ENCODE peak calls at places on chromosome 6, in eight cellular contexts. W is testis, K is suprapubic skin, E is prostate gland, Q is body of pancreas, G is A549, T is uterus, J is endothelial cell of umbilical vein. U is an unnamed sample.

GRCh38 chr6:139764498-139764986 is 390.1 kb upstream of the CITED2 start:
- DNase-seq in G (peak), E (no peak), J (peak), K (no peak), T (peak), Q (peak), W (no peak), U (peak)

GRCh38 chr6:157831424-157832249 is 8.6 kb downstream of the SNX9 start:
- DNase-seq in W (no peak), K (no peak), J (no peak), E (no peak), T (no peak), G (no peak), Q (no peak), U (peak)

GRCh38 chr6:27688014-27688586 is 215.2 kb upstream of the ZNF184 start:
- DNase-seq in E (peak), J (peak), K (peak), W (peak), Q (peak), T (peak), G (peak), U (peak)

GRCh38 chr6:157034433-157035230 is 257.5 kb downstream of the ARID1B start:
- DNase-seq in G (peak), J (peak), E (no peak), K (no peak), T (no peak), Q (no peak), W (no peak), U (no peak)

GRCh38 chr6:167733740-167734661 is 92.7 kb upstream of the AFDN start:
- DNase-seq in E (peak), W (peak), J (peak), T (no peak), K (peak), G (no peak), Q (peak), U (no peak)

GRCh38 chr6:39755231-39755630 is 30.0 kb upstream of the KIF6 start:
- DNase-seq in J (no peak), E (no peak), Q (no peak), G (no peak), K (no peak), T (no peak), W (no peak), U (no peak)

GRCh38 chr6:43935921-43936320 is 165.9 kb downstream of the VEGFA start:
- DNase-seq in G (no peak), K (no peak), Q (no peak), E (no peak), T (no peak), J (no peak), W (no peak), U (no peak)

GRCh38 chr6:128882991-128883571 is at the start of gene LAMA2:
- DNase-seq in J (peak), T (peak), E (peak), Q (peak), G (no peak), K (peak), W (peak), U (peak)

GRCh38 chr6:43608310-43608763 is 20.7 kb downstream of the GTPBP2 start:
- DNase-seq in E (peak), W (peak), Q (peak), K (peak), J (peak), G (peak), T (peak), U (peak)

GRCh38 chr6:27209659-27210269 is 37.7 kb upstream of the PRSS16 start:
- DNase-seq in J (no peak), E (no peak), Q (no peak), K (no peak), W (no peak), G (no peak), T (no peak), U (no peak)

GRCh38 chr6:7559651-7560385 is 18.3 kb downstream of the DSP start:
- DNase-seq in E (peak), K (no peak), G (no peak), Q (peak), T (no peak), W (no peak), J (no peak), U (no peak)

GRCh38 chr6:155495011-155495768 is 39.6 kb upstream of the NOX3 start:
- DNase-seq in K (no peak), J (peak), T (peak), G (no peak), E (no peak), Q (peak), W (peak), U (peak)

GRCh38 chr6:6376845-6377244 is 56.4 kb upstream of the F13A1 start:
- DNase-seq in E (no peak), J (no peak), K (no peak), T (no peak), W (no peak), G (no peak), Q (no peak), U (no peak)

GRCh38 chr6:3405679-3406078 is 51.2 kb downstream of the SLC22A23 start:
- DNase-seq in K (no peak), J (no peak), Q (no peak), E (no peak), W (no peak), G (no peak), T (no peak), U (no peak)

GRCh38 chr6:124958759-124959354 is 3.4 kb upstream of the RNF217 start:
- DNase-seq in T (no peak), G (no peak), E (no peak), J (peak), Q (no peak), K (no peak), W (no peak), U (no peak)

GRCh38 chr6:35496036-35496850 is 636 bp downstream of the TEAD3 start:
- DNase-seq in W (no peak), T (peak), K (peak), J (no peak), Q (peak), E (no peak), G (peak), U (peak)

GRCh38 chr6:129500958-129501381 is 209.0 kb downstream of the ARHGAP18 start:
- DNase-seq in Q (no peak), J (peak), K (no peak), T (no peak), G (peak), W (no peak), E (no peak), U (no peak)

GRCh38 chr6:5341845-5342244 is 80.5 kb downstream of the FARS2 start:
- DNase-seq in Q (no peak), G (no peak), J (no peak), T (no peak), K (no peak), E (no peak), W (no peak), U (no peak)

GRCh38 chr6:116528800-116529199 is 16.7 kb downstream of the TRAPPC3L start:
- DNase-seq in K (no peak), E (no peak), G (no peak), J (peak), T (no peak), W (no peak), Q (no peak), U (no peak)

GRCh38 chr6:127403636-127404035 is 55.6 kb downstream of the KIAA0408 start:
- DNase-seq in W (no peak), J (no peak), Q (no peak), K (no peak), E (no peak), G (no peak), T (no peak), U (no peak)

GRCh38 chr6:151690768-151691562 is 116.5 kb upstream of the ESR1 start:
- DNase-seq in J (no peak), K (no peak), E (no peak), Q (peak), T (no peak), W (peak), G (no peak), U (no peak)

GRCh38 chr6:44001318-44001868 is 125.9 kb downstream of the MRPL14 start:
- DNase-seq in T (no peak), J (peak), Q (no peak), G (no peak), W (no peak), K (peak), E (no peak), U (no peak)

GRCh38 chr6:151388997-151389639 is 2.2 kb downstream of the ZBTB2 start:
- DNase-seq in E (no peak), G (no peak), T (no peak), Q (no peak), W (no peak), K (no peak), J (no peak), U (no peak)

GRCh38 chr6:119881416-119881815 is 531.9 kb upstream of the MAN1A1 start:
- DNase-seq in K (no peak), Q (no peak), E (no peak), T (no peak), W (no peak), G (no peak), J (no peak), U (no peak)

GRCh38 chr6:166584813-166585429 is 1.6 kb downstream of the RAMACL start:
- DNase-seq in J (no peak), W (no peak), G (no peak), Q (no peak), E (no peak), T (no peak), K (no peak), U (no peak)

GRCh38 chr6:97440590-97441176 is 157.7 kb upstream of the MMS22L start:
- DNase-seq in T (no peak), E (no peak), J (peak), Q (no peak), K (no peak), G (peak), W (peak), U (no peak)

GRCh38 chr6:159948199-159948598 is 20.7 kb upstream of the IGF2R start:
- DNase-seq in T (no peak), K (no peak), E (no peak), J (no peak), G (no peak), Q (no peak), W (no peak), U (no peak)

GRCh38 chr6:93562566-93562965 is 143.2 kb upstream of the EPHA7 start:
- DNase-seq in T (no peak), G (no peak), K (no peak), W (no peak), E (no peak), J (no peak), Q (no peak), U (no peak)

GRCh38 chr6:43368517-43369160 is 808 bp downstream of the ZNF318 start:
- DNase-seq in K (peak), Q (peak), J (peak), G (peak), E (peak), W (peak), T (peak), U (peak)

GRCh38 chr6:163780993-163781392 is 366.5 kb downstream of the QKI start:
- DNase-seq in G (no peak), E (peak), Q (no peak), W (peak), T (no peak), J (no peak), K (no peak), U (peak)

GRCh38 chr6:79173378-79173777 is 61.1 kb downstream of the HMGN3 start:
- DNase-seq in J (no peak), W (no peak), T (no peak), E (no peak), Q (no peak), K (no peak), G (no peak), U (no peak)

GRCh38 chr6:100342830-100343229 is 121.9 kb downstream of the SIM1 start:
- DNase-seq in E (no peak), K (no peak), T (no peak), G (no peak), W (no peak), J (peak), Q (no peak), U (no peak)

GRCh38 chr6:157530126-157530525 is 149.1 kb downstream of the ZDHHC14 start:
- DNase-seq in K (no peak), E (no peak), Q (no peak), G (no peak), W (no peak), T (no peak), J (peak), U (no peak)

GRCh38 chr6:89145461-89145961 is 344 bp upstream of the PM20D2 start:
- DNase-seq in Q (peak), G (peak), T (no peak), W (peak), J (peak), K (no peak), E (peak), U (no peak)

GRCh38 chr6:166449036-166449435 is 66.3 kb upstream of the MPC1 start:
- DNase-seq in G (no peak), K (no peak), Q (no peak), J (no peak), W (no peak), E (no peak), T (no peak), U (no peak)

GRCh38 chr6:150865406-150866146 is at the start of gene MTHFD1L:
- DNase-seq in J (peak), K (peak), Q (peak), E (peak), W (peak), G (peak), T (peak), U (peak)

GRCh38 chr6:80211295-80211694 is 104.8 kb downstream of the BCKDHB start:
- DNase-seq in K (no peak), T (no peak), G (no peak), J (no peak), W (peak), E (no peak), Q (no peak), U (no peak)
- H3K27ac ChIP-seq in K (no peak), T (no peak), G (no peak), J (no peak), W (peak), E (no peak), Q (no peak), U (no peak)

DNA sequence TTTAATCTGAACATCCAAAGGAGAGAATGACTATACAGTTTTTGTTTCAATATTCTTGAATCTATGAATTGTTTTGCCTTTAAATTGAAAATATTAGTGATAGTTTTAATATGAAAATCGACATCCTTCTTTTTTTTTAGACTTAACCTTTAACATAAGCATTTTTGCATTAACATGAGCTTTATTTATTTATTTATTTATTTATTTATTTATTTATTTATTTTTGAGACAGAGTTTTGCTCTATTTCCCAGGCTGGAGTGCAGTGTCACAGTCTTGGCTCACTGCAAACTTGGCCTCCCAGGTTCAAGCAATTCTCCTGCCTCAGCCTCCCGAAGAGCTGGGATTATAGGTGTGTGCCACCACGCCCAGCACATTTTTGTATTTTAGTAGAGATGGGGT is 27.6 kb downstream of the GJA1 start:
- DNase-seq in K (no peak), G (no peak), J (no peak), W (no peak), T (no peak), E (no peak), Q (no peak), U (no peak)
- TF ChIP-seq POLR2A in K (no peak), G (no peak), J (no peak), W (no peak), T (no peak), E (no peak), Q (no peak), U (no peak)

DNA sequence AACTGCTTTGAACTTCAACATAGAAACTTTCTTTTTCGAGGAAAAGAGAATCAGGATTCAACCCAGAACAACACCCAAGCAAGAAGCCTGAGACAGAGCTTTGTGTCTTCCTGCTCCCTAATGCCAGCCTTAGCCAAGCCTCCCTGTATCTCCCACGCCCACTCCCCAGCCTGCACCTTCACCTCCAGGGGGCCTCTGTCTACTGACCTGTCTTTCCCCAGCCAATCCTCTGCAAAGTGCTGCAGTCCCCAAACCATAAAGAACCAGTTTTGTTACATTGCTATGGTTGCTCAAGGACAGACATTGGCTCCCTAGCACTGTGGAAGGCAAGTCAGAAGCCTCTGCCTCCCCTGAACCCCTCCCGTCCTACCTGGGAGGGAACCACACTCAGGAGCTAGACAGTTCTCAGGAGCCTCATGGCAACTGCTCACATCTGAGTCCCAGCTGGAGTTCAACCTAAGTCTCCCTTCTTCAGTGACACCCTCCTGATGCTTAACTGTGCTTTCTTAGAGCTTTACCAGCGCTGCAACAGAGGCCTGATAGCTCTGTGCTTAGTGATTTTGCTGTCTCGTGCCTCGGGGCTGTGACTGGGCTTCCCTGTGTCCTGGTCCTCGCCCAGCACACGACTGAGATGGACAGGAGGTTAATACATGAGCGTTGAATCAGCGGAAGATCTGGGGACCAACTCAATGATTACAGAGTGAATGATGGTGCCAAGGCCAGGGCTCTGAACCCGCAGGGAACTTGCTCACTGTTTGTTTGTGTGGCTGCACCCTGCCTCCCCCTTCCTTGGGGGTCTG is 101.5 kb upstream of the DUSP22 start:
- DNase-seq in T (no peak), Q (no peak), W (peak), E (no peak), J (no peak), K (no peak), G (no peak), U (no peak)
- H3K27ac ChIP-seq in T (no peak), Q (no peak), W (no peak), E (no peak), J (no peak), K (no peak), G (no peak), U (no peak)

GRCh38 chr6:21664263-21665081 is 70.9 kb downstream of the SOX4 start:
- DNase-seq in Q (peak), G (peak), K (no peak), J (peak), T (peak), E (peak), W (peak), U (peak)
- TF ChIP-seq POLR2A in Q (no peak), G (no peak), K (no peak), J (no peak), T (no peak), E (no peak), W (no peak), U (no peak)

U was measured in heart left ventricle.